ENCODE peak calls at places on chromosomes 7 and 10, in six cellular contexts. V is neuronal stem cell, W is mesendoderm, M is H9, O is IMR-90, T is H1. X is an unnamed sample.

GRCh38 chr7:26049081-26049480 is 102.9 kb upstream of the NFE2L3 start:
- DNase-seq in O (no peak), T (no peak), W (no peak), M (no peak), V (no peak), X (no peak)

GRCh38 chr7:157622408-157623221 is 285.8 kb downstream of the DNAJB6 start:
- DNase-seq in O (no peak), V (no peak), T (no peak), M (no peak), W (no peak), X (no peak)

GRCh38 chr10:125848371-125848770 is 25.0 kb downstream of the BCCIP start:
- DNase-seq in M (no peak), O (no peak), W (no peak), V (no peak), T (no peak), X (no peak)

GRCh38 chr10:520402-520787 is 169.1 kb downstream of the DIP2C start:
- DNase-seq in M (peak; percentile 53), T (no peak), O (peak; percentile 27), V (no peak), W (peak; percentile 57), X (no peak)

GRCh38 chr10:88989824-88990527 is 622 bp upstream of the FAS start:
- DNase-seq in M (no peak), O (peak; percentile 86), T (no peak), W (no peak), V (no peak), X (peak; percentile 87)

GRCh38 chr10:59968705-59969104 is 62.3 kb upstream of the CCDC6 start:
- DNase-seq in O (no peak), V (no peak), M (no peak), T (no peak), W (no peak), X (no peak)

GRCh38 chr10:104293021-104293420 is 24.0 kb downstream of the GSTO2 start:
- DNase-seq in T (no peak), O (peak; percentile 82), M (no peak), V (no peak), W (peak; percentile 80), X (no peak)

GRCh38 chr7:148941598-148942280 is 57.6 kb upstream of the EZH2 start:
- DNase-seq in T (peak; percentile 68), W (peak; percentile 85), O (peak; percentile 52), V (peak; percentile 30), M (peak; percentile 74), X (peak; percentile 86)

GRCh38 chr7:17185690-17186070 is 112.8 kb upstream of the AHR start:
- DNase-seq in T (no peak), O (peak; percentile 74), M (no peak), V (no peak), W (no peak), X (peak; percentile 58)

GRCh38 chr10:7717767-7718166 is 14.7 kb downstream of the ITIH2 start:
- DNase-seq in V (no peak), O (no peak), T (no peak), W (no peak), M (no peak), X (no peak)

GRCh38 chr7:87300756-87301155 is 44.7 kb upstream of the CROT start:
- DNase-seq in W (no peak), O (no peak), T (no peak), M (no peak), V (no peak), X (no peak)

GRCh38 chr10:102501201-102502028 is 1.1 kb downstream of the ACTR1A start:
- DNase-seq in M (no peak), T (no peak), O (peak; percentile 25), W (peak; percentile 22), V (no peak), X (no peak)

GRCh38 chr10:102503264-102504178 is at the start of gene SUFU:
- DNase-seq in T (peak; percentile 99), M (peak; percentile 98), V (peak; percentile 100), O (peak; percentile 99), W (peak; percentile 99), X (peak; percentile 99)

GRCh38 chr10:102504179-102504975 is 605 bp downstream of the SUFU start:
- DNase-seq in M (peak; percentile 70), V (peak; percentile 74), O (peak; percentile 45), T (peak; percentile 80), W (peak; percentile 76), X (peak; percentile 52)

GRCh38 chr10:102502029-102502336 is 529 bp downstream of the ACTR1A start:
- DNase-seq in O (peak; percentile 99), M (peak; percentile 99), T (peak; percentile 98), W (peak; percentile 99), V (peak; percentile 99), X (peak; percentile 99)

GRCh38 chr10:102502337-102503151 is at the start of gene ACTR1A:
- DNase-seq in V (peak; percentile 99), M (peak; percentile 99), O (peak; percentile 100), W (peak; percentile 100), T (peak; percentile 95), X (peak; percentile 100)
- H4K8ac ChIP-seq in V (no peak within 1 kb of the TSS), M (no peak within 1 kb of the TSS), O (peak within 1 kb of the TSS; percentile 20), W (no peak within 1 kb of the TSS), T (peak within 1 kb of the TSS; percentile 93), X (peak within 1 kb of the TSS; percentile 41)

DNA sequence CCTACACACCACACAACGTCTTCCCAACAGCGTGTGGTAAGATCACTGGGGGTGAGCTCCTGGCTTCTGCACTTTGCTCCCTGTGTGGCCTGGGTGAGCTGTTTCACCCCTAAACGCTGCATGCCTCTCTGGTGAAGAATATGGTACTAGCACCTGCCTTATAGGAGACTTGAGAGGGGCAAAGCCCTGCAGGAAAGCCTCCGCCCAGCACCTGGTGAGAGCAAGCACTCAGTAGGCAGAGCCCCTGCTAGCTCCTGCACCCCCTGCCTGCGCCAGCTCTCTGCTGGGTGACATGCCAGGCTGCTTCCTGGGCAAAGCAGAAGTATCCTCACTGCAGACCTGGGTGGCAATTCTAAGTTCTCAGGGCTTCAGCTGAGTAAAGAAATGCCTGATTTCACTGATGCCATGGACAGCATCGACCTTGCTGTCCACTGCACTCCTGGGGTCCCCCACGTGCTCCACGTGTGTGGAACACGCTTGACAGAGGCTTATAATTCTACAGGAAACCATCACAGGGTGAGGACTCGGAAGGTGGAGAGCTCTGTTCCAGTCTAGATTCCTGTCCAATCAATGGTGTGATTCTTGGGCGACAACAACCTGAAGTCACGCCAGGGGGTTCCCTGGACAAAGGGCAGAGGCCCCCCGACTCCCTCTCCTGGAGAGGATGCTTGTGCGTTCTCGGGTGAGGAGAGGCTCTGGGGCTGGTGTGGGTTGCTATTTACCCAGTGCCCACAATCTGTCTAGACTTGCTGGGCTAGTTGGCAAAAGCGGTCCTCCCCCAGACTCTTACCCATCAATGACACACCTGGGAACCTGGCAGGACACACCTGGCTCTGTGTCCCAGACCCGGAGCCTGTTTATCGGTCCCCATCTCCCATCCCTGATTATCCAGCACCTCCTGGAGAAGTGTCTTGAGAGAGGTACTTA is 5.0 kb upstream of the CALML5 start:
- DNase-seq in V (no peak), W (no peak), T (no peak), O (no peak), M (no peak), X (no peak)
- H3K18ac ChIP-seq in V (no peak overlapping the region), W (no peak overlapping the region), T (no peak overlapping the region), O (no peak overlapping the region), M (no peak overlapping the region), X (no peak overlapping the region)

DNA sequence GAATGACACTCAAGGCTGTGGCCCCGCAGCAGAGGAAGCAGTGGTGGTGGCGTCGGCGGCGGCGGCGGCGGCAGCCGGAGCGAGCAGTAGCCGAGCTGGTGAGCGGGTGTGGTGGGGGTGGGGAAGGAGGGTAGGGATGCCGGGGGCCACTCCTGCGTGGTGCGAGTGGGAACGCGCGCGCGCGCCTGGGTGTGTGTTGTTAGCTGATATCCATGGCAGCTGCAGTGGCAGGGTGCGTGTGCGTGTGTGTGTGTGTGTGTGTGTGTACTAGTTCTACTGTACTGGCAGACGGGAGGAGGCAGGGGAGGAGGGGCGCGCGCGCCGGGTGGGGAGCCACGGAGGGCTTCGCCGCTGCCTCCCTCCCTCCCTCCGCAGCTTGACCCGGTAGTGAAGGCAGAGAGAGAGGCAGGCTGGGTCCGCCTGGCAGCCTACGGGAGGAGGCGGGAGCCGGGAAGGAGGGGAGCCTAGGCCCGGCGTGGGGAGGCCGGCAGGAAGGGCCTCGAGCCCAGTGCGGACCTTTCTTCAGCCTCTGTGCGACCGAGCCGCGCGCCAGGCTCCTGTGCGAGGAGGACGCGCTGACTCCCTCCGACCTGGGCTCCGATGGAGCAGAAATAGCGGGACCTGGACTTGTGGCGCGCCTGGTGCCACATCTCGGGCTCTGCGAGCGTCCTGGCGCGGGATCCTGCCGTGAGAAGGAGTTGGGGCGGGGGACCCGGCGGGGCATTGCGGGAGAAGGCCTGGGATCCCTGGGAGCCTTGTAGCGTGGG is at the start of gene MAGI2:
- DNase-seq in M (peak; percentile 66), W (peak; percentile 64), V (peak; percentile 43), T (peak; percentile 77), O (peak; percentile 84), X (peak; percentile 93)
- H4K8ac ChIP-seq in M (no peak within 1 kb of the TSS), W (no peak within 1 kb of the TSS), V (peak within 1 kb of the TSS; percentile 97), T (no peak within 1 kb of the TSS), O (peak within 1 kb of the TSS; percentile 71), X (peak within 1 kb of the TSS; percentile 97)

GRCh38 chr10:116848912-116849270 is 408 bp upstream of the ENO4 start:
- DNase-seq in V (no peak), T (no peak), M (no peak), O (no peak), W (no peak), X (no peak)
- H3K18ac ChIP-seq in V (peak overlapping the region; percentile 93), T (no peak overlapping the region), M (peak overlapping the region; percentile 51), O (peak overlapping the region; percentile 2), W (peak overlapping the region; percentile 64), X (peak overlapping the region; percentile 55)

DNA sequence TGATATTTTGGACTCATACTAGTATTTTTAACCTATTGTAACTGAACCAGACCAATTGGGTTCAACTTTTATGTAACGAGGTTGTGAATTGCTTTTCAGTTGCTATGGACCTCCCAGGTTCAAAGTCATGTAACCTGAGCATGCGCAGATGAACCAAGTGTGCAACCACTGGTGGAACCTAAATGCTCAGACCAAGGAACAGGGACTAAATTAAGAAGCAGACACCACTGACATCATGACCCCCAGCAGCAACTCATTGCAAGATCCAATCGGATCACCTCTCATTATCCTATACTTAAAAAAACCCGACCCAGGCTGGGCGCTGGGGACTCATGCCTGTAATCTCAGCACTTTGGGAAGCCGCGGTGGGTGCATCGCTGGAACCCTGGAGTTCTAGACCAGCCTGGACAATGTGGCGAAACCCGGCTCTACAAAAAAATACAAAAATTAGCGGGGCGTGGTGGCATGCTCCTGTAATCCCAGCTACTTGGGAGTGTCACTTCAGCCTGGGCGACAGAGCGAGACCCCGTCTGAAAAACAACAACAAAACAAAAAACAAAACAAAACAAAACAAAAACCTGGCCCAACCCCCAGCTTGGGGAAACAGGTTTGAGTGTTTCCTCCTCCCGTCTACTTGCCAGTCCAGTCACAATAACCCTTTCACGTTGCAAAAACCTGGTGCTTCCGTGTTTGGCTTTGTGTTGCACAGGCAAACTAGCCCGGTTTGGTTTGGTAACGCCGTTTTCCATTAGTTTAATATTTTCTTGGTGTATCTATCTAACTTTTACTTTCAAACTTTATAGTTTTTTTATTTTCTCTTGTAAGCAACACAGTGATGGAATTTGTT is 11.3 kb upstream of the ZNF518A start:
- DNase-seq in T (no peak), V (no peak), O (no peak), M (no peak), W (no peak), X (no peak)
- H4K8ac ChIP-seq in T (no peak overlapping the region), V (no peak overlapping the region), O (no peak overlapping the region), M (no peak overlapping the region), W (no peak overlapping the region), X (no peak overlapping the region)